ENCODE peak calls at places on chromosomes 1 and 21, in seven cellular contexts. B is HCT116, J is HepG2, Y is H1, Z is SK-N-SH, L is GM12878, V is K562. F is an unnamed sample.

GRCh38 chr21:44083631-44084291 is 23.4 kb upstream of the PWP2 start:
- DNase-seq in B (no peak), J (no peak), Y (no peak), Z (no peak), L (no peak), V (no peak), F (no peak)

GRCh38 chr1:38964140-38964548 is 22.5 kb upstream of the RHBDL2 start:
- DNase-seq in B (no peak), J (peak), Y (no peak), Z (peak), L (no peak), V (peak), F (no peak)

GRCh38 chr1:11046625-11047365 is at the start of gene MASP2:
- DNase-seq in B (no peak), J (peak), Y (no peak), Z (peak), L (no peak), V (peak), F (no peak)

GRCh38 chr1:75171876-75172275 is 37.7 kb downstream of the LHX8 start:
- DNase-seq in B (no peak), J (no peak), Y (no peak), Z (no peak), L (no peak), V (no peak), F (no peak)

GRCh38 chr1:149844096-149844495 is 55.3 kb upstream of the BOLA1 start:
- DNase-seq in B (no peak), J (peak), Y (no peak), Z (no peak), L (no peak), V (no peak), F (no peak)

GRCh38 chr1:205071801-205072200 is 12.5 kb downstream of the TMEM81 start:
- DNase-seq in B (no peak), J (no peak), Y (no peak), Z (no peak), L (no peak), V (no peak), F (no peak)

GRCh38 chr1:6466023-6466422 is at the start of gene TNFRSF25:
- DNase-seq in B (no peak), J (no peak), Y (peak), Z (no peak), L (no peak), V (peak), F (no peak)

GRCh38 chr1:244329591-244330317 is 122.0 kb downstream of the ADSS2 start:
- DNase-seq in B (no peak), J (no peak), Y (no peak), Z (no peak), L (no peak), V (no peak), F (no peak)

GRCh38 chr1:25787477-25788043 is 12.4 kb upstream of the SELENON start:
- DNase-seq in B (no peak), J (no peak), Y (no peak), Z (no peak), L (no peak), V (no peak), F (no peak)

GRCh38 chr1:149848811-149849210 is 50.6 kb upstream of the BOLA1 start:
- DNase-seq in B (no peak), J (peak), Y (no peak), Z (no peak), L (no peak), V (no peak), F (no peak)

GRCh38 chr1:193763313-193763712 is 576.9 kb upstream of the B3GALT2 start:
- DNase-seq in B (no peak), J (no peak), Y (no peak), Z (no peak), L (no peak), V (no peak), F (no peak)

GRCh38 chr1:77539510-77540142 is 142.8 kb downstream of the ZZZ3 start:
- DNase-seq in B (no peak), J (no peak), Y (no peak), Z (peak), L (no peak), V (no peak), F (no peak)

GRCh38 chr1:77540501-77541161 is 141.8 kb downstream of the ZZZ3 start:
- DNase-seq in B (no peak), J (no peak), Y (no peak), Z (no peak), L (no peak), V (no peak), F (no peak)

GRCh38 chr1:77536813-77537212 is 145.6 kb downstream of the ZZZ3 start:
- DNase-seq in B (peak), J (no peak), Y (no peak), Z (no peak), L (no peak), V (no peak), F (no peak)

GRCh38 chr1:77541162-77541545 is 141.3 kb downstream of the ZZZ3 start:
- DNase-seq in B (no peak), J (no peak), Y (no peak), Z (no peak), L (no peak), V (no peak), F (no peak)

GRCh38 chr1:77538956-77539509 is 143.4 kb downstream of the ZZZ3 start:
- DNase-seq in B (no peak), J (peak), Y (no peak), Z (no peak), L (no peak), V (no peak), F (no peak)
- TF ChIP-seq JUND in B (no peak), J (no peak), Y (no peak), Z (peak), L (no peak), V (no peak), F (no peak)

DNA sequence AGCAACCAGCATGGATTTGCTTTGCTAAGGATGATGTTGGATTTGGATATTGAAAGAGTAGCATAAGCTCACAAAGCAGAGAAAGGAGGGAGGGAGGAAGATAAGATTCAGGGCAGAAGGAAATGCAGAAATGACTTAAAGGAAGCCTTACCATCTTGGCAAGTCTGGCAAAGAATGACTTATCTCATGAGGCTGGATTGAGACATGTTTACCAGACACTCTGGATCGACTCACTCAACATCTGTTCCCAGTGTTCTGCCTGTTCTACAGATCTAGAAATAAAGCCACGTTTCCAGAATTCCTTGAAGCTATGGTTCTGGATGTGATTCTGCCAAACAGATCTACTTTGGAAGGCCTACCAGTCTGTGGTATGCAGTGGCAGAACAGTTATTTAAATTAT is 38.8 kb upstream of the CTBS start:
- DNase-seq in B (no peak), J (no peak), Y (no peak), Z (no peak), L (no peak), V (no peak), F (no peak)
- TF ChIP-seq JUND in B (no peak), J (no peak), Y (no peak), Z (no peak), L (no peak), V (no peak), F (no peak)

DNA sequence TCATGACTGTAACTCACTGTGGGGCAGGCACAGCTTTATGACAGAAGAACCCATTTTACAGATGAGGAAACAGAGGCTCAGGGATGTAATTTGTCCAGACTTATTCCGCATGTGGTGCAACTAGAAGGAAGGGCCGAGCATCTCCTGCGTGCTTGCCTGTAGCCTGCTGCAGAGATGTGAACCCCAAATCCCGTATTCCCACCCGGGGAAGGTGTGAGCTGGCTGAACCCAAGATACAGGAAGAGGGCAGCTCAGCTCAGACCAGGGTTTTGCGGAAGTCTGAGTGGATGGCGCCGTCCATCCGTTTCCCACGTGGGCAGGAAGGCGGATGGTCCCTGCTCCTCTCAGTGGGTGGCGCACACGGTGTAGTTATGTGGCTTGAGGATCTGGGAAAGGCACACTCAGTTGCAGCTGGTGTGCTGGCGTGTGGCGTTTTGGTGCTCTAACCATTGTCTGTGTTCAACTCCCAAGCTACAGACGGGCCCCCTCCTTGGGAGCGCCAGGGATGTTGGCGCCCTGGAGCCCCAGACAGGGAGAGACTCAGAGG is 1.2 kb downstream of the CROCC start:
- DNase-seq in B (no peak), J (no peak), Y (no peak), Z (peak), L (no peak), V (peak), F (no peak)
- TF ChIP-seq JUND in B (no peak), J (no peak), Y (no peak), Z (no peak), L (no peak), V (no peak), F (no peak)

DNA sequence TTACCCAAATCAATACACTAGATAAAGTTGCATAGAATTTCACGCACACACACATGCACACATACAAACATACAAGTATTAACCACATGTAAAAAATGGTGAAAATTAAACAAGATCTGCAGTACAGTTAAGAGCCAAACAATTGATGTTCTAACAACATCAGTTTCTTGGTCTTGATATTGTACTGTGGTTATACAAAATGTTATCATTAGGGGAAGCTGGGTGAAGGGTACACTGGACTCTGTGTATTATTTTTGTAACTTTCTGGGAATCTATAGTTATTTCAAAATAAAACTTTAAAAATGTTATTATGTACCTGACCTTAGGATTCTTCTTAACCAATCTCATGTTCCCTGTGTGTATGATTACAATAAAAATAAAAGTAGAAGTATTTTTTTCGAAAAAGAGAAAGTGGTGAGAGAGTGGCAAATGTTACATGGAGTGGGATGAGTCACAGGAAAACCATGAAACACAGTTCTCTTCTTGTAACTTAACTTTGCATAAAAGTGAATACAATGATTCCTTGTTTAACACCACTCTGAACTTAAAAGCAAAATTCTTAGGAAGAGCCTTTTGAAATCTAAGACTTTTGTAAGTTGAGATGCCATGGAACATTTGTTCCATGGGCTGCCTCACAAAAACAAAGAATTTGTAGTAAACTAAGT is 101.6 kb upstream of the RUNX1 start:
- DNase-seq in B (no peak), J (no peak), Y (no peak), Z (no peak), L (no peak), V (no peak), F (no peak)
- TF ChIP-seq JUND in B (peak), J (no peak), Y (no peak), Z (peak), L (no peak), V (no peak), F (no peak)

GRCh38 chr1:98387701-98388100 is 273.8 kb upstream of the SNX7 start:
- DNase-seq in B (no peak), J (no peak), Y (no peak), Z (no peak), L (no peak), V (no peak), F (no peak)

GRCh38 chr1:98389809-98390208 is 271.7 kb upstream of the SNX7 start:
- DNase-seq in B (no peak), J (no peak), Y (no peak), Z (no peak), L (no peak), V (no peak), F (no peak)

GRCh38 chr1:98386675-98387440 is 274.7 kb upstream of the SNX7 start:
- DNase-seq in B (no peak), J (no peak), Y (no peak), Z (no peak), L (no peak), V (no peak), F (no peak)

GRCh38 chr1:98385691-98386090 is 275.8 kb upstream of the SNX7 start:
- DNase-seq in B (no peak), J (no peak), Y (no peak), Z (no peak), L (no peak), V (no peak), F (no peak)

GRCh38 chr1:98388431-98388830 is 273.1 kb upstream of the SNX7 start:
- DNase-seq in B (no peak), J (no peak), Y (no peak), Z (no peak), L (peak), V (no peak), F (no peak)
- TF ChIP-seq JUND in B (no peak), J (no peak), Y (no peak), Z (peak), L (no peak), V (no peak), F (no peak)

GRCh38 chr1:183841950-183842816 is 37.3 kb downstream of the RGL1 start:
- DNase-seq in B (no peak), J (peak), Y (no peak), Z (peak), L (peak), V (no peak), F (peak)
- TF ChIP-seq JUND in B (no peak), J (no peak), Y (no peak), Z (peak), L (no peak), V (no peak), F (no peak)